ENCODE peak calls at places on chromosome 11, in nine cellular contexts. L, I, K, G, Y, M, P, V and Z are unnamed samples.

GRCh38 chr11:35367491-35367890 is 51.9 kb downstream of the SLC1A2 start:
- DNase-seq in L (no peak), I (no peak), K (peak), G (peak), Y (peak), M (no peak), P (no peak), V (no peak), Z (no peak)

GRCh38 chr11:40293655-40294342 is 1165.7 kb downstream of the LRRC4C start:
- DNase-seq in L (peak), I (no peak), K (peak), G (peak), Y (peak), M (no peak), P (peak), V (peak), Z (peak)

GRCh38 chr11:108432783-108433182 is 34.5 kb downstream of the C11orf65 start:
- DNase-seq in L (no peak), I (no peak), K (peak), G (no peak), Y (no peak), M (no peak), P (no peak), V (no peak), Z (no peak)

GRCh38 chr11:118870396-118871343 is 13.0 kb upstream of the CXCR5 start:
- DNase-seq in L (peak), I (no peak), K (no peak), G (peak), Y (no peak), M (no peak), P (peak), V (no peak), Z (no peak)

GRCh38 chr11:36386411-36386810 is 90.3 kb downstream of the PRR5L start:
- DNase-seq in L (no peak), I (no peak), K (no peak), G (no peak), Y (no peak), M (no peak), P (no peak), V (no peak), Z (no peak)

GRCh38 chr11:30586251-30587144 is at the start of gene MPPED2:
- DNase-seq in L (no peak), I (no peak), K (no peak), G (peak), Y (no peak), M (no peak), P (no peak), V (peak), Z (no peak)

GRCh38 chr11:45079943-45080719 is 66.3 kb upstream of the PRDM11 start:
- DNase-seq in L (peak), I (no peak), K (no peak), G (no peak), Y (no peak), M (no peak), P (peak), V (no peak), Z (no peak)

GRCh38 chr11:62880231-62880802 is 379 bp upstream of the SLC3A2 start:
- DNase-seq in L (no peak), I (peak), K (peak), G (no peak), Y (peak), M (no peak), P (peak), V (peak), Z (no peak)

GRCh38 chr11:119545978-119546915 is 123.3 kb upstream of the THY1 start:
- DNase-seq in L (peak), I (peak), K (no peak), G (no peak), Y (no peak), M (no peak), P (no peak), V (no peak), Z (no peak)

GRCh38 chr11:61853698-61854169 is 25.6 kb downstream of the FADS2 start:
- DNase-seq in L (no peak), I (no peak), K (no peak), G (no peak), Y (no peak), M (no peak), P (no peak), V (no peak), Z (no peak)

GRCh38 chr11:35162795-35163194 is 23.8 kb downstream of the CD44 start:
- DNase-seq in L (no peak), I (no peak), K (peak), G (no peak), Y (no peak), M (no peak), P (peak), V (no peak), Z (no peak)

GRCh38 chr11:48098024-48098423 is 117.7 kb downstream of the PTPRJ start:
- DNase-seq in L (no peak), I (peak), K (no peak), G (no peak), Y (no peak), M (no peak), P (no peak), V (no peak), Z (no peak)

GRCh38 chr11:78022397-78023396 is at the start of gene KCTD14:
- DNase-seq in L (peak), I (no peak), K (no peak), G (peak), Y (no peak), M (no peak), P (no peak), V (no peak), Z (no peak)

GRCh38 chr11:117223741-117224685 is 7.9 kb downstream of the PCSK7 start:
- DNase-seq in L (peak), I (no peak), K (no peak), G (no peak), Y (no peak), M (no peak), P (no peak), V (no peak), Z (no peak)

GRCh38 chr11:1260023-1260501 is 37.2 kb downstream of the MUC5B start:
- DNase-seq in L (no peak), I (no peak), K (peak), G (no peak), Y (no peak), M (peak), P (peak), V (peak), Z (no peak)

GRCh38 chr11:66221012-66221411 is 47.4 kb upstream of the RAB1B start:
- DNase-seq in L (peak), I (no peak), K (no peak), G (no peak), Y (no peak), M (no peak), P (no peak), V (no peak), Z (no peak)

GRCh38 chr11:17861036-17861755 is 126.6 kb downstream of the KCNC1 start:
- DNase-seq in L (no peak), I (no peak), K (no peak), G (no peak), Y (no peak), M (no peak), P (no peak), V (no peak), Z (no peak)

GRCh38 chr11:58637367-58637766 is 14.9 kb downstream of the CNTF start:
- DNase-seq in L (no peak), I (no peak), K (no peak), G (no peak), Y (no peak), M (no peak), P (no peak), V (no peak), Z (no peak)

GRCh38 chr11:34594603-34595002 is 26.3 kb upstream of the EHF start:
- DNase-seq in L (no peak), I (peak), K (peak), G (no peak), Y (no peak), M (no peak), P (no peak), V (no peak), Z (no peak)

GRCh38 chr11:101127699-101128570 is 1.7 kb downstream of the PGR start:
- DNase-seq in L (peak), I (no peak), K (no peak), G (peak), Y (no peak), M (no peak), P (no peak), V (no peak), Z (no peak)

GRCh38 chr11:108199446-108200321 is 22.8 kb downstream of the NPAT start:
- DNase-seq in L (peak), I (no peak), K (peak), G (no peak), Y (no peak), M (no peak), P (peak), V (no peak), Z (peak)

GRCh38 chr11:90448280-90448679 is 225.4 kb upstream of the CHORDC1 start:
- DNase-seq in L (no peak), I (no peak), K (no peak), G (no peak), Y (no peak), M (no peak), P (no peak), V (no peak), Z (no peak)

GRCh38 chr11:109026891-109027489 is 362.1 kb downstream of the DDX10 start:
- DNase-seq in L (no peak), I (no peak), K (no peak), G (no peak), Y (no peak), M (no peak), P (no peak), V (no peak), Z (peak)

GRCh38 chr11:16195659-16196058 is 160.7 kb downstream of the SOX6 start:
- DNase-seq in L (no peak), I (no peak), K (peak), G (no peak), Y (peak), M (no peak), P (no peak), V (peak), Z (peak)

GRCh38 chr11:111351374-111352081 is 27.5 kb downstream of the POU2AF1 start:
- DNase-seq in L (no peak), I (peak), K (no peak), G (no peak), Y (no peak), M (no peak), P (no peak), V (no peak), Z (no peak)

GRCh38 chr11:316031-316701 is 2.3 kb downstream of the IFITM1 start:
- DNase-seq in L (peak), I (no peak), K (no peak), G (no peak), Y (no peak), M (no peak), P (peak), V (no peak), Z (no peak)

GRCh38 chr11:34198523-34198922 is 93.1 kb downstream of the NAT10 start:
- DNase-seq in L (no peak), I (no peak), K (no peak), G (no peak), Y (no peak), M (no peak), P (peak), V (no peak), Z (no peak)

GRCh38 chr11:93775289-93775688 is 8.8 kb upstream of the MED17 start:
- DNase-seq in L (no peak), I (no peak), K (peak), G (no peak), Y (no peak), M (peak), P (peak), V (peak), Z (no peak)

GRCh38 chr11:30281476-30282288 is 41.2 kb upstream of the ARL14EP start:
- DNase-seq in L (no peak), I (no peak), K (no peak), G (no peak), Y (no peak), M (no peak), P (no peak), V (no peak), Z (no peak)

GRCh38 chr11:12831471-12832202 is 157.4 kb downstream of the TEAD1 start:
- DNase-seq in L (no peak), I (no peak), K (peak), G (no peak), Y (no peak), M (no peak), P (no peak), V (no peak), Z (no peak)

GRCh38 chr11:819943-820649 is 1.4 kb downstream of the PNPLA2 start:
- DNase-seq in L (peak), I (peak), K (peak), G (peak), Y (no peak), M (peak), P (peak), V (peak), Z (no peak)

GRCh38 chr11:123469089-123469488 is 39.0 kb downstream of the GRAMD1B start:
- DNase-seq in L (no peak), I (no peak), K (no peak), G (peak), Y (no peak), M (no peak), P (no peak), V (no peak), Z (no peak)

GRCh38 chr11:120089036-120090001 is 48.6 kb downstream of the TRIM29 start:
- DNase-seq in L (no peak), I (no peak), K (no peak), G (peak), Y (no peak), M (no peak), P (no peak), V (no peak), Z (no peak)

GRCh38 chr11:133787379-133788103 is 57.8 kb downstream of the SPATA19 start:
- DNase-seq in L (no peak), I (peak), K (no peak), G (no peak), Y (no peak), M (no peak), P (no peak), V (no peak), Z (no peak)
- H3K4me3 ChIP-seq in L (peak), I (peak), K (no peak), G (peak), Y (no peak), M (no peak), P (no peak), V (no peak), Z (no peak)

GRCh38 chr11:64837887-64838351 is 6.5 kb downstream of the CDC42BPG start:
- DNase-seq in L (no peak), I (no peak), K (no peak), G (no peak), Y (no peak), M (no peak), P (no peak), V (no peak), Z (no peak)
- TF ChIP-seq CTCF in L (no peak), I (no peak), K (no peak), G (no peak), Y (no peak), M (no peak), P (no peak), V (no peak), Z (no peak)

GRCh38 chr11:75490221-75491181 is 35.2 kb downstream of the GDPD5 start:
- DNase-seq in L (no peak), I (no peak), K (peak), G (no peak), Y (no peak), M (no peak), P (peak), V (no peak), Z (no peak)
- H3K4me3 ChIP-seq in L (no peak), I (no peak), K (peak), G (no peak), Y (no peak), M (peak), P (no peak), V (no peak), Z (no peak)

DNA sequence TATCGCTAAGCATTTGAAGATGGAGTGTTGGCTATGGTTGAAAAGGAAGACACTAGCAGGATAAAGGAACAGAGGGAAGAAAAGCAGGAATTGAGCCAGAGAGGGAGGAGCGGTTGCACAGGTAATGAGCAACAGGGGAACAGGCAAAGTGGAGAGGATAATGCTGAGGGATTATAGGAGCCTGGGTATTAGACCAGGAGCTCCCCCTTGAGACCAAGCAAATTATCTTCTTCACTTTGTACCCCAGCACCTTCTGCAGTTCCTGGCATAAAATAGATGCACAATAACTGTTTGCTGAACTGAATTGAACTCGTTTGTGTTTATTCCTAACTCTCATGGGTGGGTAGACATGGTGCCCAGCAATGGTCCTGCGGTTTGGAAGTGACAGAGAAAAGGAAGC is 54.6 kb upstream of the OR5P2 start:
- DNase-seq in L (no peak), I (no peak), K (peak), G (no peak), Y (no peak), M (peak), P (peak), V (no peak), Z (no peak)
- TF ChIP-seq CTCF in L (no peak), I (no peak), K (peak), G (no peak), Y (no peak), M (peak), P (no peak), V (no peak), Z (no peak)

DNA sequence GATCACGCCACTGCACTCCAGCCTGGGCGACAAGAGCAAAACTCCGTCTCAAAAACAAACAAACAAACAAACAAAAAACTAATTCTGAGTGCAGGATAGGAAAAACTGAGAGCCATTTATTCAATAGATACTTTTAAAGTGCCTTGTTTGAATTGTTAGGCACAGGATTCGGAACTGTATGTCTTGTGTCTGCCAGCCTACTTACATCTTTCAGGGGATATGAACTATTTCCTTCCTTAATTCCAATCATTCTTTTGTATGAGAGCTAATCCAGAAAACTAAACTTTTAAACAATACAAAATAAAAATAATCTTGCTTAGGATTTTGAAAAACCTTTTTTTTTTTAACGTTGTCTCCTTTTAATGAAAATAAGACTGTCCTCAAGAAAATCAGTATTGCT is 12.6 kb downstream of the UVRAG start:
- DNase-seq in L (no peak), I (no peak), K (no peak), G (no peak), Y (no peak), M (no peak), P (no peak), V (no peak), Z (no peak)
- H3K4me3 ChIP-seq in L (no peak), I (no peak), K (no peak), G (no peak), Y (no peak), M (no peak), P (no peak), V (no peak), Z (no peak)

GRCh38 chr11:99818991-99819390 is 798.2 kb downstream of the CNTN5 start:
- DNase-seq in L (no peak), I (no peak), K (no peak), G (no peak), Y (no peak), M (no peak), P (no peak), V (no peak), Z (no peak)

GRCh38 chr11:99814021-99814420 is 793.3 kb downstream of the CNTN5 start:
- DNase-seq in L (no peak), I (no peak), K (no peak), G (no peak), Y (no peak), M (no peak), P (no peak), V (no peak), Z (no peak)

DNA sequence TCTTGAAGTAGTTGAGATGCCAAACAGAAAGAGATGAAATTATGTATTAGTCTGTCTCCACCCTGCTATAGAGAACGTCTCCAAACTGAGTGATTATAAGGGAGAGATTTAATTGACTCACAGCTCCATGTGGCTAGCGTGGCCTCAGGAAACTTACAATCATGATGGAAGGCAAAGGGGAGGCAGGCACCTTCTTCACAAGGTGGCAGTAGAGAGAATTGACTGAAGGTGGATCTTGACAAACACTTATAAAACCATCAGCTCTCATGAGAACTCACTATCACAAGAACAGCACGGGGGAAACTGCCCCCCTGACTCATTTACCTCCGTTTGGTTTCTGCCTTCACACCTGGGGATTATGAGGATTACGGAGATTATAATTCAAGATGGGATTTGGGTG is 794.0 kb downstream of the CNTN5 start:
- DNase-seq in L (no peak), I (no peak), K (peak), G (no peak), Y (no peak), M (no peak), P (no peak), V (peak), Z (no peak)
- TF ChIP-seq CTCF in L (no peak), I (no peak), K (peak), G (no peak), Y (no peak), M (no peak), P (no peak), V (no peak), Z (no peak)

DNA sequence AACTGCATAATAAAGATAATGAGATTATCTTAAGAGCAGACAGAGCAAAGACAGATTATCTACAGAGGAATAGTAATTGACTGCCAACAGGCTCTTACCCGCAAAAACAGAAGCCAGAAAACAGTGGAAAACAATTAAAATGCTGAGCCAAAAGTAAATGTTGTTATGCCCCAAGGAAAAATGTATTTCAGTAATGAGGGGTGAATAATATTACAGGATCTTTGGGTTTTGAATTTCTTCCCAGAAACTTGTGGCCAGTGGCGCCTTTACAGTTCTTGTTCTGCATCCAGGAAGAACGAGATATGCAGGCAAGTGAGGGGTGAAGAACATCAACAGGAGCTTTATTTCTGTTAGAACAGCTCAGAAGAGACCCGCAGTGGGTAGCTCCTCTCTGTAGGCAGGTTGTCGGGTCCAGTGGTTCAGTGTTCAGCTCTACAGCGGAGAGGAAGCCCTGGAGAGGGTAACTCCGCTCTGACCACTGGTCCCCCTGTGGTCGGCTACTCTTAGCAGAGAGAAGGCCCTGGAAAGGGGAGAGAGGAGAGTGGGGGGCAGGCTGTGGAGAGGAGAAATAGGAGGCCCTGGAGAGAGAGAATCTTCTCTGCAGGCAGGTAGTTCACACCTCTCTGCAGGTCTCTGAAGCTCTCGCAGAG is 51.8 kb upstream of the SC5D start:
- DNase-seq in L (no peak), I (no peak), K (no peak), G (no peak), Y (no peak), M (no peak), P (no peak), V (no peak), Z (no peak)
- H3K4me3 ChIP-seq in L (no peak), I (no peak), K (no peak), G (no peak), Y (no peak), M (no peak), P (no peak), V (no peak), Z (no peak)